ENCODE peak calls at places on chromosomes 4 and X, in seven cellular contexts. Y is CD8-positive, alpha-beta memory T cell; M is HS-5; J is EH; C is NCI-H1105 treated with DMSO at 0.1 percent for 48 hours; R is caudate nucleus; X is activated CD4-positive, alpha-beta T cell treated with anti-CD3 and anti-CD28 coated beads, Interleukin-2, amount 50 U/mL, for 4 hours. E is an unnamed sample.

GRCh38 chr4:176443117-176443516 is 123.4 kb downstream of the SPCS3 start:
- DNase-seq in C (no peak), J (peak), M (peak), X (no peak), Y (no peak), R (no peak), E (no peak)

GRCh38 chr4:14446904-14447303 is 555.4 kb upstream of the CPEB2 start:
- DNase-seq in C (no peak), Y (no peak), M (no peak), J (no peak), R (no peak), X (no peak), E (no peak)

GRCh38 chrX:65196758-65197371 is 220.6 kb upstream of the ZC4H2 start:
- DNase-seq in Y (no peak), C (peak), R (no peak), J (no peak), M (no peak), X (no peak), E (no peak)

GRCh38 chr4:78345237-78345636 is 206.3 kb upstream of the ANXA3 start:
- DNase-seq in Y (no peak), M (no peak), X (no peak), C (no peak), J (no peak), R (no peak), E (no peak)

GRCh38 chr4:97367878-97368277 is 775.4 kb downstream of the STPG2 start:
- DNase-seq in M (peak), R (no peak), X (no peak), C (no peak), J (no peak), Y (no peak), E (no peak)

GRCh38 chr4:108172231-108172779 is 3.6 kb upstream of the LEF1 start:
- DNase-seq in J (no peak), R (no peak), M (no peak), Y (no peak), X (peak), C (peak), E (peak)

GRCh38 chrX:110989869-110990268 is 106.1 kb upstream of the PAK3 start:
- DNase-seq in C (no peak), X (no peak), J (no peak), M (no peak), R (no peak), Y (no peak), E (no peak)

GRCh38 chr4:106312377-106312776 is 3.6 kb downstream of the TBCK start:
- DNase-seq in J (peak), Y (no peak), M (peak), C (no peak), R (no peak), X (no peak), E (no peak)

GRCh38 chr4:29708473-29708872 is 1011.7 kb upstream of the PCDH7 start:
- DNase-seq in C (no peak), J (peak), M (peak), R (no peak), Y (no peak), X (no peak), E (no peak)